ENCODE peak calls at places on chromosome 20, in four cellular contexts. R is T-helper 1 cell, U is AG10803, Z is B cell. M is an unnamed sample.

GRCh38 chr20:64161595-64162238 is 2.5 kb upstream of the MYT1 start:
- DNase-seq in U (peak), Z (no peak), R (no peak), M (peak)

GRCh38 chr20:11159728-11160127 is 485.9 kb upstream of the JAG1 start:
- DNase-seq in U (peak), Z (no peak), R (no peak), M (no peak)

GRCh38 chr20:51607170-51607569 is 64.7 kb upstream of the NFATC2 start:
- DNase-seq in R (no peak), U (no peak), Z (no peak), M (no peak)

GRCh38 chr20:50574108-50574507 is 63.9 kb downstream of the PTPN1 start:
- DNase-seq in U (no peak), R (no peak), Z (no peak), M (no peak)

GRCh38 chr20:41616228-41616627 is 1.9 kb downstream of the CHD6 start:
- DNase-seq in R (no peak), U (peak), Z (no peak), M (no peak)

GRCh38 chr20:47357296-47358051 is 975 bp upstream of the ZMYND8 start:
- DNase-seq in U (peak), Z (no peak), R (peak), M (peak)

GRCh38 chr20:21101453-21102251 is 4.5 kb downstream of the LINC00237 start:
- DNase-seq in R (no peak), U (no peak), Z (peak), M (peak)

GRCh38 chr20:10619427-10619826 is 54.4 kb downstream of the JAG1 start:
- DNase-seq in Z (no peak), R (no peak), U (peak), M (no peak)

GRCh38 chr20:53918949-53919361 is 151.4 kb downstream of the BCAS1 start:
- DNase-seq in Z (no peak), R (no peak), U (no peak), M (no peak)

GRCh38 chr20:11274137-11274536 is 600.3 kb upstream of the JAG1 start:
- DNase-seq in R (no peak), Z (no peak), U (peak), M (no peak)